ENCODE peak calls at places on chromosomes 3 and 15, in nine cellular contexts. L is NCI-H510A treated with DMSO at 0.1 percent for 48 hours; C is activated CD8-positive, alpha-beta T cell treated with anti-CD3 and anti-CD28 coated beads for 36 hours; M is heart left ventricle; K is fibroblast of pulmonary artery; Y is stomach; Q is memory B cell; F is CD8-positive, alpha-beta memory T cell; D is AG08395. T is an unnamed sample.

GRCh38 chr15:67930720-67931119 is 90.9 kb upstream of the RNU6-1 start:
- DNase-seq in L (no peak), C (no peak), M (no peak), K (no peak), Y (no peak), Q (no peak), F (no peak), D (no peak), T (no peak)

GRCh38 chr3:126202281-126203079 is 22.1 kb upstream of the ALDH1L1 start:
- DNase-seq in L (no peak), C (no peak), M (no peak), K (no peak), Y (no peak), Q (no peak), F (no peak), D (no peak), T (no peak)

GRCh38 chr3:155308831-155309230 is 15.3 kb upstream of the STRIT1 start:
- DNase-seq in L (no peak), C (no peak), M (no peak), K (peak), Y (no peak), Q (no peak), F (no peak), D (no peak), T (no peak)

GRCh38 chr3:30894521-30895289 is at the start of gene GADL1:
- DNase-seq in L (no peak), C (peak), M (peak), K (peak), Y (peak), Q (no peak), F (no peak), D (peak), T (peak)

GRCh38 chr15:83955806-83956265 is 279.7 kb upstream of the GOLGA6L4 start:
- DNase-seq in L (no peak), C (no peak), M (no peak), K (no peak), Y (no peak), Q (no peak), F (no peak), D (no peak), T (no peak)

GRCh38 chr3:49004352-49005297 is 2.6 kb upstream of the WDR6 start:
- DNase-seq in L (peak), C (no peak), M (no peak), K (no peak), Y (no peak), Q (no peak), F (no peak), D (no peak), T (no peak)

GRCh38 chr3:52004158-52004787 is 8.6 kb upstream of the RPL29 start:
- DNase-seq in L (no peak), C (no peak), M (peak), K (peak), Y (no peak), Q (no peak), F (no peak), D (peak), T (no peak)

GRCh38 chr3:174821477-174821876 is 37.7 kb upstream of the NAALADL2 start:
- DNase-seq in L (no peak), C (no peak), M (no peak), K (peak), Y (no peak), Q (no peak), F (no peak), D (no peak), T (no peak)

GRCh38 chr15:52858388-52859176 is 68.4 kb upstream of the ONECUT1 start:
- DNase-seq in L (no peak), C (no peak), M (peak), K (no peak), Y (no peak), Q (no peak), F (no peak), D (no peak), T (no peak)

GRCh38 chr15:99613887-99614642 is 48.3 kb downstream of the MEF2A start:
- DNase-seq in L (no peak), C (no peak), M (no peak), K (peak), Y (no peak), Q (no peak), F (no peak), D (peak), T (peak)

GRCh38 chr3:156553705-156554356 is 1.1 kb downstream of the SSR3 start:
- DNase-seq in L (no peak), C (no peak), M (no peak), K (peak), Y (no peak), Q (no peak), F (no peak), D (peak), T (no peak)

GRCh38 chr3:64289622-64290021 is 64.4 kb upstream of the PRICKLE2 start:
- DNase-seq in L (no peak), C (no peak), M (no peak), K (no peak), Y (no peak), Q (no peak), F (no peak), D (no peak), T (no peak)

GRCh38 chr3:155956508-155957411 is 86.3 kb downstream of the GMPS start:
- DNase-seq in L (peak), C (no peak), M (no peak), K (no peak), Y (no peak), Q (no peak), F (no peak), D (no peak), T (no peak)

GRCh38 chr3:165895919-165896318 is 58.7 kb upstream of the BCHE start:
- DNase-seq in L (no peak), C (peak), M (no peak), K (peak), Y (no peak), Q (no peak), F (no peak), D (no peak), T (no peak)

GRCh38 chr3:72210248-72210647 is 425.3 kb upstream of the PROK2 start:
- DNase-seq in L (no peak), C (no peak), M (no peak), K (no peak), Y (no peak), Q (no peak), F (no peak), D (no peak), T (no peak)

GRCh38 chr15:42131826-42132806 is 24.3 kb downstream of the PLA2G4F start:
- DNase-seq in L (peak), C (no peak), M (no peak), K (no peak), Y (peak), Q (no peak), F (no peak), D (no peak), T (peak)

GRCh38 chr3:126523745-126524428 is at the start of gene CHST13:
- DNase-seq in L (peak), C (peak), M (no peak), K (peak), Y (peak), Q (no peak), F (no peak), D (peak), T (no peak)

GRCh38 chr3:115245437-115245836 is 98.3 kb upstream of the ZBTB20 start:
- DNase-seq in L (no peak), C (no peak), M (no peak), K (peak), Y (no peak), Q (no peak), F (no peak), D (peak), T (no peak)

GRCh38 chr3:18258492-18258891 is 166.6 kb downstream of the SATB1 start:
- DNase-seq in L (no peak), C (peak), M (no peak), K (no peak), Y (no peak), Q (no peak), F (no peak), D (no peak), T (no peak)

GRCh38 chr15:93524432-93524831 is 435.4 kb upstream of the RGMA start:
- DNase-seq in L (no peak), C (no peak), M (no peak), K (no peak), Y (peak), Q (no peak), F (no peak), D (no peak), T (no peak)

GRCh38 chr3:177679568-177680441 is 482.5 kb upstream of the TBL1XR1 start:
- DNase-seq in L (no peak), C (peak), M (no peak), K (peak), Y (no peak), Q (no peak), F (no peak), D (no peak), T (no peak)

GRCh38 chr3:59980576-59980975 is 930.8 kb upstream of the CFAP20DC start:
- DNase-seq in L (no peak), C (no peak), M (no peak), K (no peak), Y (no peak), Q (no peak), F (no peak), D (no peak), T (no peak)

GRCh38 chr3:98602078-98602678 is 8.8 kb upstream of the CPOX start:
- DNase-seq in L (peak), C (peak), M (peak), K (peak), Y (peak), Q (no peak), F (no peak), D (peak), T (no peak)

GRCh38 chr3:170753421-170754344 is 116.3 kb downstream of the RPL22L1 start:
- DNase-seq in L (no peak), C (no peak), M (no peak), K (peak), Y (no peak), Q (no peak), F (no peak), D (peak), T (no peak)

GRCh38 chr15:78149805-78150751 is 916 bp downstream of the IDH3A start:
- DNase-seq in L (peak), C (no peak), M (no peak), K (peak), Y (no peak), Q (no peak), F (no peak), D (no peak), T (peak)

GRCh38 chr3:43372809-43373587 is 86.7 kb downstream of the SNRK start:
- DNase-seq in L (no peak), C (no peak), M (no peak), K (no peak), Y (no peak), Q (no peak), F (no peak), D (no peak), T (no peak)

GRCh38 chr3:41352526-41352925 is 153.2 kb downstream of the CTNNB1 start:
- DNase-seq in L (no peak), C (no peak), M (no peak), K (no peak), Y (no peak), Q (no peak), F (no peak), D (no peak), T (no peak)

GRCh38 chr3:126607214-126607908 is 47.6 kb downstream of the TXNRD3 start:
- DNase-seq in L (no peak), C (peak), M (no peak), K (peak), Y (no peak), Q (no peak), F (no peak), D (peak), T (no peak)

GRCh38 chr3:22450785-22451400 is 699.9 kb upstream of the ZNF385D start:
- DNase-seq in L (no peak), C (no peak), M (no peak), K (no peak), Y (no peak), Q (no peak), F (no peak), D (peak), T (no peak)

GRCh38 chr3:58962040-58962651 is 87.7 kb downstream of the CFAP20DC start:
- DNase-seq in L (no peak), C (no peak), M (no peak), K (no peak), Y (no peak), Q (no peak), F (no peak), D (peak), T (no peak)

GRCh38 chr3:73622135-73622534 is 2.6 kb downstream of the PDZRN3 start:
- DNase-seq in L (peak), C (no peak), M (peak), K (no peak), Y (peak), Q (no peak), F (no peak), D (no peak), T (no peak)

GRCh38 chr15:30903497-30904187 is at the start of gene FAN1:
- DNase-seq in L (peak), C (peak), M (peak), K (peak), Y (peak), Q (peak), F (peak), D (peak), T (peak)

GRCh38 chr3:196528639-196529233 is 13.6 kb upstream of the SMCO1 start:
- DNase-seq in L (peak), C (peak), M (peak), K (peak), Y (peak), Q (peak), F (peak), D (peak), T (peak)

T was measured in lung.